ENCODE peak calls at places on chromosomes 1 and 21, in nine cellular contexts. J, X, S, Q, U, P, Z, O and L are unnamed samples.

GRCh38 chr1:20152599-20152930 is 13.4 kb downstream of the PLA2G2F start:
- DNase-seq in P (no peak), Z (no peak), O (no peak), Q (no peak), X (no peak), S (no peak), U (no peak), J (no peak), L (no peak)

GRCh38 chr1:51697160-51697559 is 80.3 kb downstream of the OSBPL9 start:
- DNase-seq in J (peak), P (no peak), O (peak), X (no peak), S (no peak), U (no peak), Q (no peak), Z (no peak), L (no peak)

GRCh38 chr21:34593423-34593822 is 21.5 kb downstream of the RCAN1 start:
- DNase-seq in P (no peak), X (no peak), S (no peak), J (no peak), O (no peak), Z (no peak), Q (no peak), U (no peak), L (no peak)

GRCh38 chr1:66085600-66085999 is 292.9 kb downstream of the PDE4B start:
- DNase-seq in X (no peak), S (no peak), J (no peak), U (no peak), Z (no peak), P (no peak), Q (no peak), O (no peak), L (no peak)

GRCh38 chr1:108661030-108661609 is at the start of gene HENMT1:
- DNase-seq in P (peak), Q (peak), U (no peak), Z (peak), S (peak), J (peak), X (peak), O (peak), L (no peak)

GRCh38 chr1:107559881-107560280 is 405.1 kb downstream of the VAV3 start:
- DNase-seq in Z (no peak), X (no peak), O (no peak), U (no peak), J (peak), P (no peak), S (no peak), Q (no peak), L (no peak)

GRCh38 chr1:151839457-151840409 is at the start of gene C2CD4D:
- DNase-seq in J (peak), U (peak), P (peak), O (no peak), S (no peak), Q (peak), Z (peak), X (peak), L (no peak)

GRCh38 chr1:78721136-78721535 is 71.5 kb downstream of the IFI44 start:
- DNase-seq in O (peak), Q (no peak), U (no peak), P (no peak), S (no peak), Z (no peak), X (no peak), J (no peak), L (no peak)

GRCh38 chr1:193614275-193614674 is 427.9 kb upstream of the B3GALT2 start:
- DNase-seq in U (no peak), Q (no peak), P (no peak), X (no peak), O (no peak), S (no peak), Z (no peak), J (no peak), L (no peak)

GRCh38 chr1:85413169-85413568 is 51.8 kb downstream of the DDAH1 start:
- DNase-seq in Q (no peak), X (no peak), O (no peak), P (no peak), U (no peak), J (no peak), S (no peak), Z (no peak), L (no peak)

GRCh38 chr1:154178856-154179811 is 12.8 kb downstream of the TPM3 start:
- DNase-seq in U (no peak), S (peak), Z (no peak), Q (no peak), X (no peak), P (no peak), J (no peak), O (peak), L (peak)

GRCh38 chr21:34351786-34352241 is 12.0 kb upstream of the KCNE2 start:
- DNase-seq in S (peak), Z (peak), O (peak), X (no peak), Q (peak), P (no peak), U (no peak), J (no peak), L (peak)

GRCh38 chr1:106787511-106787910 is 269.0 kb upstream of the PRMT6 start:
- DNase-seq in U (no peak), X (no peak), P (no peak), Q (no peak), O (no peak), J (no peak), Z (no peak), S (no peak), L (no peak)

GRCh38 chr1:203284411-203285208 is 20.7 kb upstream of the BTG2 start:
- DNase-seq in S (no peak), U (no peak), P (no peak), Q (no peak), J (no peak), Z (no peak), X (no peak), O (no peak), L (no peak)

GRCh38 chr1:109704173-109704572 is 7.9 kb upstream of the GSTM5 start:
- DNase-seq in X (no peak), U (no peak), P (no peak), O (no peak), Q (no peak), S (no peak), J (no peak), Z (no peak), L (no peak)

GRCh38 chr1:116971965-116972675 is 29.4 kb upstream of the CD101 start:
- DNase-seq in J (no peak), Z (no peak), U (no peak), X (peak), Q (no peak), P (no peak), O (peak), S (no peak), L (peak)

GRCh38 chr1:241627453-241628329 is 12.5 kb downstream of the CHML start:
- DNase-seq in J (peak), S (peak), X (no peak), U (no peak), Z (peak), O (peak), Q (no peak), P (no peak), L (peak)

GRCh38 chr1:9852410-9853301 is 28.9 kb upstream of the CLSTN1 start:
- DNase-seq in Q (no peak), X (peak), P (no peak), U (peak), S (peak), O (peak), J (peak), Z (no peak), L (peak)

GRCh38 chr21:41634211-41634694 is 126.3 kb upstream of the TMPRSS2 start:
- DNase-seq in P (no peak), Q (no peak), S (no peak), Z (no peak), O (no peak), J (peak), X (peak), U (no peak), L (no peak)

GRCh38 chr1:100249155-100249536 is 488 bp downstream of the DBT start:
- DNase-seq in P (no peak), O (peak), J (no peak), U (no peak), X (no peak), S (no peak), Q (no peak), Z (no peak), L (no peak)

GRCh38 chr1:52506920-52507546 is 45.9 kb downstream of the TUT4 start:
- DNase-seq in P (no peak), Q (no peak), J (no peak), O (no peak), X (no peak), S (no peak), U (no peak), Z (no peak), L (no peak)

GRCh38 chr21:33267250-33267649 is 1.1 kb downstream of the IL10RB start:
- DNase-seq in P (no peak), U (no peak), O (no peak), J (no peak), X (no peak), Z (no peak), S (no peak), Q (no peak), L (no peak)

GRCh38 chr21:45128613-45129226 is 54.3 kb downstream of the ADARB1 start:
- DNase-seq in U (no peak), P (peak), S (no peak), X (peak), O (peak), J (peak), Q (peak), Z (peak), L (peak)

GRCh38 chr1:42975561-42976225 is 17.0 kb upstream of the SLC2A1 start:
- DNase-seq in Q (no peak), J (no peak), U (no peak), S (no peak), O (no peak), P (no peak), Z (no peak), X (no peak), L (no peak)

GRCh38 chr21:46515109-46515508 is 56.4 kb downstream of the DIP2A start:
- DNase-seq in Z (no peak), X (no peak), S (no peak), P (no peak), U (no peak), Q (no peak), J (no peak), O (peak), L (no peak)

GRCh38 chr1:161177112-161177935 is at the start of gene B4GALT3:
- DNase-seq in O (peak), X (peak), J (peak), S (peak), Q (peak), P (peak), Z (peak), U (peak), L (peak)

GRCh38 chr1:241610056-241610815 is 29.9 kb downstream of the CHML start:
- DNase-seq in O (no peak), Q (no peak), X (no peak), J (no peak), P (no peak), U (no peak), S (peak), Z (peak), L (no peak)

GRCh38 chr1:36349839-36350238 is 26.4 kb upstream of the EVA1B start:
- DNase-seq in J (peak), O (no peak), Q (no peak), X (no peak), P (no peak), U (no peak), Z (no peak), S (no peak), L (no peak)

GRCh38 chr1:227950735-227951224 is 3.0 kb upstream of the WNT9A start:
- DNase-seq in X (no peak), O (no peak), S (no peak), Q (peak), U (no peak), P (no peak), Z (no peak), J (no peak), L (no peak)

GRCh38 chr1:209569445-209570207 is 13.9 kb upstream of the CAMK1G start:
- DNase-seq in S (peak), X (peak), U (no peak), Q (peak), P (peak), J (peak), O (peak), Z (peak), L (peak)

GRCh38 chr21:44838038-44838895 is 20.4 kb upstream of the SUMO3 start:
- DNase-seq in Z (no peak), O (no peak), Q (no peak), J (no peak), P (no peak), U (no peak), X (no peak), S (no peak), L (peak)

GRCh38 chr1:153563339-153563952 is 2.2 kb downstream of the S100A2 start:
- DNase-seq in J (no peak), Z (no peak), O (no peak), S (peak), X (no peak), U (no peak), Q (no peak), P (no peak), L (peak)